ENCODE peak calls at places on chromosomes 2 and 18, in seven cellular contexts. One of them, this sample, is unnamed.
A peak's percentile ranks its signal among the peaks of the same experiment; 100 is the strongest.

GRCh38 chr2:174836345-174836999 is 72.2 kb upstream of the CHRNA1 start:
- DNase-seq in heart right ventricle: no peak
- DNase-seq in CD8-positive, alpha-beta memory T cell: no peak
- DNase-seq in fibroblast of lung: peak; percentile 96
- DNase-seq in endodermal cell: no peak
- DNase-seq in uterus: no peak
- DNase-seq in CD8-positive, alpha-beta T cell: no peak
- DNase-seq in this sample: no peak

GRCh38 chr2:84958135-84959044 is 12.6 kb upstream of the KCMF1 start:
- DNase-seq in heart right ventricle: no peak
- DNase-seq in CD8-positive, alpha-beta memory T cell: no peak
- DNase-seq in fibroblast of lung: peak; percentile 97
- DNase-seq in endodermal cell: peak; percentile 97
- DNase-seq in uterus: no peak
- DNase-seq in CD8-positive, alpha-beta T cell: no peak
- DNase-seq in this sample: peak; percentile 49

GRCh38 chr2:217711236-217711635 is 291.6 kb downstream of the TNS1 start:
- DNase-seq in heart right ventricle: no peak
- DNase-seq in CD8-positive, alpha-beta memory T cell: no peak
- DNase-seq in fibroblast of lung: peak; percentile 89
- DNase-seq in endodermal cell: no peak
- DNase-seq in uterus: no peak
- DNase-seq in CD8-positive, alpha-beta T cell: no peak
- DNase-seq in this sample: no peak

GRCh38 chr2:8469709-8470493 is 212.0 kb upstream of the ID2 start:
- DNase-seq in heart right ventricle: no peak
- DNase-seq in CD8-positive, alpha-beta memory T cell: no peak
- DNase-seq in fibroblast of lung: peak; percentile 36
- DNase-seq in endodermal cell: no peak
- DNase-seq in uterus: no peak
- DNase-seq in CD8-positive, alpha-beta T cell: no peak
- DNase-seq in this sample: no peak

GRCh38 chr18:9103488-9103887 is 989 bp downstream of the NDUFV2 start:
- DNase-seq in heart right ventricle: no peak
- DNase-seq in CD8-positive, alpha-beta memory T cell: no peak
- DNase-seq in fibroblast of lung: no peak
- DNase-seq in endodermal cell: no peak
- DNase-seq in uterus: no peak
- DNase-seq in CD8-positive, alpha-beta T cell: no peak
- DNase-seq in this sample: no peak

GRCh38 chr2:240458900-240459391 is 23.5 kb downstream of the GPC1 start:
- DNase-seq in heart right ventricle: peak; percentile 11
- DNase-seq in CD8-positive, alpha-beta memory T cell: no peak
- DNase-seq in fibroblast of lung: no peak
- DNase-seq in endodermal cell: peak; percentile 46
- DNase-seq in uterus: no peak
- DNase-seq in CD8-positive, alpha-beta T cell: no peak
- DNase-seq in this sample: peak; percentile 70

GRCh38 chr2:226802573-226802972 is 3.0 kb upstream of the IRS1 start:
- DNase-seq in heart right ventricle: no peak
- DNase-seq in CD8-positive, alpha-beta memory T cell: no peak
- DNase-seq in fibroblast of lung: peak; percentile 69
- DNase-seq in endodermal cell: no peak
- DNase-seq in uterus: no peak
- DNase-seq in CD8-positive, alpha-beta T cell: no peak
- DNase-seq in this sample: no peak

GRCh38 chr2:43576983-43577892 is 18.6 kb downstream of the THADA start:
- DNase-seq in heart right ventricle: no peak
- DNase-seq in CD8-positive, alpha-beta memory T cell: no peak
- DNase-seq in fibroblast of lung: peak; percentile 82
- DNase-seq in endodermal cell: no peak
- DNase-seq in uterus: no peak
- DNase-seq in CD8-positive, alpha-beta T cell: no peak
- DNase-seq in this sample: no peak

GRCh38 chr2:237687666-237688065 is 60.3 kb downstream of the LRRFIP1 start:
- DNase-seq in heart right ventricle: peak; percentile 70
- DNase-seq in CD8-positive, alpha-beta memory T cell: peak; percentile 78
- DNase-seq in fibroblast of lung: peak; percentile 100
- DNase-seq in endodermal cell: peak; percentile 17
- DNase-seq in uterus: peak; percentile 91
- DNase-seq in CD8-positive, alpha-beta T cell: peak; percentile 79
- DNase-seq in this sample: peak; percentile 93

GRCh38 chr2:4914551-4914950 is 777.6 kb upstream of the SOX11 start:
- DNase-seq in heart right ventricle: no peak
- DNase-seq in CD8-positive, alpha-beta memory T cell: no peak
- DNase-seq in fibroblast of lung: peak; percentile 1
- DNase-seq in endodermal cell: no peak
- DNase-seq in uterus: no peak
- DNase-seq in CD8-positive, alpha-beta T cell: no peak
- DNase-seq in this sample: no peak

GRCh38 chr2:75180476-75180875 is 18.8 kb downstream of the TACR1 start:
- DNase-seq in heart right ventricle: no peak
- DNase-seq in CD8-positive, alpha-beta memory T cell: no peak
- DNase-seq in fibroblast of lung: no peak
- DNase-seq in endodermal cell: no peak
- DNase-seq in uterus: no peak
- DNase-seq in CD8-positive, alpha-beta T cell: no peak
- DNase-seq in this sample: no peak

GRCh38 chr2:63662028-63662804 is 73.5 kb downstream of the MDH1 start:
- DNase-seq in heart right ventricle: no peak
- DNase-seq in CD8-positive, alpha-beta memory T cell: no peak
- DNase-seq in fibroblast of lung: peak; percentile 61
- DNase-seq in endodermal cell: no peak
- DNase-seq in uterus: no peak
- DNase-seq in CD8-positive, alpha-beta T cell: no peak
- DNase-seq in this sample: no peak

GRCh38 chr2:39913648-39914456 is 134.8 kb upstream of the THUMPD2 start:
- DNase-seq in heart right ventricle: no peak
- DNase-seq in CD8-positive, alpha-beta memory T cell: no peak
- DNase-seq in fibroblast of lung: peak; percentile 73
- DNase-seq in endodermal cell: peak; percentile 54
- DNase-seq in uterus: no peak
- DNase-seq in CD8-positive, alpha-beta T cell: no peak
- DNase-seq in this sample: no peak

GRCh38 chr2:115574667-115575066 is 1132.2 kb downstream of the DPP10 start:
- DNase-seq in heart right ventricle: no peak
- DNase-seq in CD8-positive, alpha-beta memory T cell: no peak
- DNase-seq in fibroblast of lung: no peak
- DNase-seq in endodermal cell: no peak
- DNase-seq in uterus: no peak
- DNase-seq in CD8-positive, alpha-beta T cell: no peak
- DNase-seq in this sample: no peak

GRCh38 chr2:240462704-240463273 is 27.3 kb downstream of the GPC1 start:
- DNase-seq in heart right ventricle: peak; percentile 4
- DNase-seq in CD8-positive, alpha-beta memory T cell: peak; percentile 0
- DNase-seq in fibroblast of lung: no peak
- DNase-seq in endodermal cell: no peak
- DNase-seq in uterus: peak; percentile 11
- DNase-seq in CD8-positive, alpha-beta T cell: no peak
- DNase-seq in this sample: peak; percentile 33

GRCh38 chr2:12715878-12716249 is 872 bp upstream of the TRIB2 start:
- DNase-seq in heart right ventricle: peak; percentile 81
- DNase-seq in CD8-positive, alpha-beta memory T cell: peak; percentile 74
- DNase-seq in fibroblast of lung: peak; percentile 73
- DNase-seq in endodermal cell: peak; percentile 92
- DNase-seq in uterus: peak; percentile 69
- DNase-seq in CD8-positive, alpha-beta T cell: peak; percentile 76
- DNase-seq in this sample: peak; percentile 89

GRCh38 chr2:80302465-80303005 is 2.0 kb downstream of the LRRTM1 start:
- DNase-seq in heart right ventricle: no peak
- DNase-seq in CD8-positive, alpha-beta memory T cell: no peak
- DNase-seq in fibroblast of lung: no peak
- DNase-seq in endodermal cell: peak; percentile 60
- DNase-seq in uterus: no peak
- DNase-seq in CD8-positive, alpha-beta T cell: no peak
- DNase-seq in this sample: peak; percentile 37
- H3K27me3 ChIP-seq in heart right ventricle: peaks cover 83% of the 10 kb centered on the region
- H3K27me3 ChIP-seq in CD8-positive, alpha-beta memory T cell: no peaks in the 10 kb centered on the region
- H3K27me3 ChIP-seq in fibroblast of lung: peaks cover 25% of the 10 kb centered on the region
- H3K27me3 ChIP-seq in endodermal cell: peaks cover 57% of the 10 kb centered on the region
- H3K27me3 ChIP-seq in uterus: no peaks in the 10 kb centered on the region
- H3K27me3 ChIP-seq in CD8-positive, alpha-beta T cell: no peaks in the 10 kb centered on the region
- H3K27me3 ChIP-seq in this sample: no peaks in the 10 kb centered on the region

DNA sequence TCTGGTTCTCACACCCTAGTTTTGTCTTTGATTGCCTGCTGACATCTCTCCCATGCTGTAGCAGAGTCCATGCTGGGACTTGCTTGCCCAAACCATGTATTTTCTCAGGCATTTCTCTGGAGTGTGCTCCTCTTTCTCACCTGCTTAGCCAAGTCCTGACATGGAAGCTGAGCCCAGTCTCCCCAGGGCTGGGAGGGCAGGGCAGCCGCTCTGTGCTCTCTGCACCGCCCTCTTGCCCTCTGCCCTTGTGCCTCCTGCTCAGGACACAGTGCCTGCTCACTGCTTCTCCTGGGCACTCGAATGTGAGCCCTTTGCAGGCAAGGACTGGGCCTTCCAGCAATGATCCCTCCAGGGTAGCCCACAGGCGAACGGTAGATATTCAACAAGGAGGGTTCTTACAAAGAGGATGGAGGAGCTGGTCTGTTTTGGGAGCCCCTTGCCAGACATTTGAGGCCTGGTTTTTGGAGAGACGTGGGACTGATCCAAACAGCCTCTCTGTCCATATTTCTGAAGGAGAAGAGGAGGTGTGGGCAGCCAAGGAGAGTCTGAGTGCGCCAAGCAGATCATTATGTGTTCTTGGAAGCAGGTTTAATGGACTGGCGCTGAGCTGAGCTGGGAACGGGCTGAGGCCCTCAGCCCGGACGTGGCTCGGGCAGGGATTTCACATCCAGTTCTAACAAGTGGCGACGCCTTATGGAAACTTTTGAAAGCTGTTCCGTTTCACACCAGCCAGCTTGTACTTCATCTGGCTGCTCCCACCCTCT is 4.0 kb downstream of the SLC14A2 start:
- DNase-seq in heart right ventricle: peak; percentile 58
- DNase-seq in CD8-positive, alpha-beta memory T cell: no peak
- DNase-seq in fibroblast of lung: no peak
- DNase-seq in endodermal cell: no peak
- DNase-seq in uterus: peak; percentile 81
- DNase-seq in CD8-positive, alpha-beta T cell: no peak
- DNase-seq in this sample: peak; percentile 71
- H3K9me3 ChIP-seq in heart right ventricle: no peaks in the 10 kb centered on the region
- H3K9me3 ChIP-seq in CD8-positive, alpha-beta memory T cell: no peaks in the 10 kb centered on the region
- H3K9me3 ChIP-seq in fibroblast of lung: no peaks in the 10 kb centered on the region
- H3K9me3 ChIP-seq in endodermal cell: no peaks in the 10 kb centered on the region
- H3K9me3 ChIP-seq in uterus: no peaks in the 10 kb centered on the region
- H3K9me3 ChIP-seq in CD8-positive, alpha-beta T cell: no peaks in the 10 kb centered on the region
- H3K9me3 ChIP-seq in this sample: no peaks in the 10 kb centered on the region

GRCh38 chr2:149719695-149720094 is 132.1 kb upstream of the MMADHC start:
- DNase-seq in heart right ventricle: no peak
- DNase-seq in CD8-positive, alpha-beta memory T cell: no peak
- DNase-seq in fibroblast of lung: no peak
- DNase-seq in endodermal cell: no peak
- DNase-seq in uterus: no peak
- DNase-seq in CD8-positive, alpha-beta T cell: no peak
- DNase-seq in this sample: no peak
- H3K4me3 ChIP-seq in heart right ventricle: no peak overlapping the region
- H3K4me3 ChIP-seq in CD8-positive, alpha-beta memory T cell: no peak overlapping the region
- H3K4me3 ChIP-seq in fibroblast of lung: no peak overlapping the region
- H3K4me3 ChIP-seq in endodermal cell: no peak overlapping the region
- H3K4me3 ChIP-seq in uterus: no peak overlapping the region
- H3K4me3 ChIP-seq in CD8-positive, alpha-beta T cell: no peak overlapping the region
- H3K4me3 ChIP-seq in this sample: no peak overlapping the region

GRCh38 chr2:10970666-10971065 is 58.9 kb downstream of the KCNF1 start:
- DNase-seq in heart right ventricle: no peak
- DNase-seq in CD8-positive, alpha-beta memory T cell: no peak
- DNase-seq in fibroblast of lung: no peak
- DNase-seq in endodermal cell: no peak
- DNase-seq in uterus: no peak
- DNase-seq in CD8-positive, alpha-beta T cell: no peak
- DNase-seq in this sample: no peak
- H3K27me3 ChIP-seq in heart right ventricle: peaks cover 25% of the 10 kb centered on the region
- H3K27me3 ChIP-seq in CD8-positive, alpha-beta memory T cell: no peaks in the 10 kb centered on the region
- H3K27me3 ChIP-seq in fibroblast of lung: no peaks in the 10 kb centered on the region
- H3K27me3 ChIP-seq in endodermal cell: no peaks in the 10 kb centered on the region
- H3K27me3 ChIP-seq in uterus: no peaks in the 10 kb centered on the region
- H3K27me3 ChIP-seq in CD8-positive, alpha-beta T cell: no peaks in the 10 kb centered on the region
- H3K27me3 ChIP-seq in this sample: no peaks in the 10 kb centered on the region

DNA sequence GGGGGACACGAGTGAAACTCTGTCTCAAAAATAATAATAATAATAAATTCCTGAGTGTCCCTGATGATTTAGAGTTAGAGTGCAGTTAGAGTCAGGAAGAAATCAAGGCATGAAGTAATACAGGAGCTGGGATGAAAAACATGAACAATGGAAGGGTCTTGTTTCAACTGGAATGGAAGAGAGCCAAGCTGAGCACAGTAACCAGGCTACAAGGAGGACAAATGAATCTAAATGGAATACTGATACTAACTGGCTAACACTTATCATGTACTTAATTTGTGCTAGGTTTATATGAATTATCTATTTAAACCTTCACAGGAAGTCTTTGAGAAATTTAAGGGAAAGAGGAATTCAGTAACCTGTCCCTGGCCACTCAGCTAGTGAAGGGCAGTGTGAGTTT is 38.8 kb upstream of the PSME4 start:
- DNase-seq in heart right ventricle: no peak
- DNase-seq in CD8-positive, alpha-beta memory T cell: no peak
- DNase-seq in fibroblast of lung: no peak
- DNase-seq in endodermal cell: no peak
- DNase-seq in uterus: no peak
- DNase-seq in CD8-positive, alpha-beta T cell: no peak
- DNase-seq in this sample: no peak
- H3K9me3 ChIP-seq in heart right ventricle: no peaks in the 10 kb centered on the region
- H3K9me3 ChIP-seq in CD8-positive, alpha-beta memory T cell: no peaks in the 10 kb centered on the region
- H3K9me3 ChIP-seq in fibroblast of lung: no peaks in the 10 kb centered on the region
- H3K9me3 ChIP-seq in endodermal cell: no peaks in the 10 kb centered on the region
- H3K9me3 ChIP-seq in uterus: no peaks in the 10 kb centered on the region
- H3K9me3 ChIP-seq in CD8-positive, alpha-beta T cell: no peaks in the 10 kb centered on the region
- H3K9me3 ChIP-seq in this sample: no peaks in the 10 kb centered on the region

DNA sequence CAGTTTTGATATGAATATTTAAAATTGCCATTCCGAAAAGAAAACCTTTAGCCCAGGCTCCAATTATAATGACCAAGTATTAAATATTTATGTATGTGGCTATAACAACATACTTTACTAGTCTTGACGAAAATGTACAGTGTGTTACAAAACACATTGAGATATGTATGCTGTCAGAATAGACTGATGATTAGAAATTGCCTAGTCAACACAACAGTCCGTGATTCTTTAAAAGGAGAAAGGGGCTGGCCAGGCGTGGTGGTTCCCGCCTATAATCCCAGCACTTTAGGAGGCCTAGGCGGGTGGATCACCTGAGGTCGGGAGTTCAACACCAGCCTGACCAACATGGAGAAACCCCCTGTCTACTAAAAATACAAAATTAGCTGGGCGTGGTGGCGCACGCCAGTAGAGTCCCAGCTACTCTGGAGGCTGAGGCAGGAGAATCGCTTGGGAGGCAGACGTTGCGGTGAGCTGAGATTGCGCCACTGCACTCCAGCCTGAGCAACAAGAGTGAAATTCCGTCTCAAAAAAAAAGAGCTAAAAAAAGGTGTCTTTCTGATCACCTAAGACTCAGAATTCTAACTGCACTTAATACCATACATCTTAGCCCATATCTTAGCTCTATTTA is 1.8 kb downstream of the CHAC2 start:
- DNase-seq in heart right ventricle: no peak
- DNase-seq in CD8-positive, alpha-beta memory T cell: no peak
- DNase-seq in fibroblast of lung: no peak
- DNase-seq in endodermal cell: no peak
- DNase-seq in uterus: no peak
- DNase-seq in CD8-positive, alpha-beta T cell: no peak
- DNase-seq in this sample: no peak
- H3K4me3 ChIP-seq in heart right ventricle: no peak overlapping the region
- H3K4me3 ChIP-seq in CD8-positive, alpha-beta memory T cell: no peak overlapping the region
- H3K4me3 ChIP-seq in fibroblast of lung: no peak overlapping the region
- H3K4me3 ChIP-seq in endodermal cell: peak overlapping the region; percentile 86
- H3K4me3 ChIP-seq in uterus: no peak overlapping the region
- H3K4me3 ChIP-seq in CD8-positive, alpha-beta T cell: no peak overlapping the region
- H3K4me3 ChIP-seq in this sample: no peak overlapping the region

GRCh38 chr18:22348521-22349316 is 69.0 kb downstream of the CTAGE1 start:
- DNase-seq in heart right ventricle: peak; percentile 81
- DNase-seq in CD8-positive, alpha-beta memory T cell: no peak
- DNase-seq in fibroblast of lung: peak; percentile 87
- DNase-seq in endodermal cell: peak; percentile 86
- DNase-seq in uterus: peak; percentile 75
- DNase-seq in CD8-positive, alpha-beta T cell: no peak
- DNase-seq in this sample: peak; percentile 73
- H3K27me3 ChIP-seq in heart right ventricle: no peaks in the 10 kb centered on the region
- H3K27me3 ChIP-seq in CD8-positive, alpha-beta memory T cell: no peaks in the 10 kb centered on the region
- H3K27me3 ChIP-seq in fibroblast of lung: peaks cover 4% of the 10 kb centered on the region
- H3K27me3 ChIP-seq in endodermal cell: peaks cover 59% of the 10 kb centered on the region
- H3K27me3 ChIP-seq in uterus: no peaks in the 10 kb centered on the region
- H3K27me3 ChIP-seq in CD8-positive, alpha-beta T cell: no peaks in the 10 kb centered on the region
- H3K27me3 ChIP-seq in this sample: no peaks in the 10 kb centered on the region